ENCODE peak calls at places on chromosome 5, in six cellular contexts. B is SK-N-SH, M is K562, L is HepG2, E is H1, S is GM12878. A is an unnamed sample.

GRCh38 chr5:135894789-135895188 is 852 bp downstream of the IL9 start:
- DNase-seq in B (no peak), M (no peak), L (peak), E (no peak), S (no peak), A (no peak)

GRCh38 chr5:54900906-54901725 is 84.3 kb downstream of the ESM1 start:
- DNase-seq in B (no peak), M (no peak), L (no peak), E (no peak), S (no peak), A (peak)

GRCh38 chr5:94751456-94751855 is 133.0 kb downstream of the SLF1 start:
- DNase-seq in B (no peak), M (no peak), L (no peak), E (no peak), S (no peak), A (no peak)

GRCh38 chr5:83567741-83568530 is 96.4 kb downstream of the VCAN start:
- DNase-seq in B (no peak), M (no peak), L (peak), E (no peak), S (no peak), A (no peak)

GRCh38 chr5:101278011-101278687 is 375.1 kb upstream of the ST8SIA4 start:
- DNase-seq in B (no peak), M (no peak), L (no peak), E (no peak), S (no peak), A (no peak)

GRCh38 chr5:160516696-160517530 is 95.3 kb downstream of the PTTG1 start:
- DNase-seq in B (no peak), M (no peak), L (no peak), E (no peak), S (no peak), A (no peak)

GRCh38 chr5:134555223-134555790 is 29.8 kb downstream of the JADE2 start:
- DNase-seq in B (no peak), M (no peak), L (no peak), E (no peak), S (no peak), A (no peak)

GRCh38 chr5:179759961-179760541 is 27.4 kb downstream of the MAML1 start:
- DNase-seq in B (peak), M (peak), L (no peak), E (no peak), S (peak), A (peak)

GRCh38 chr5:80711938-80712337 is 57.2 kb upstream of the DHFR start:
- DNase-seq in B (peak), M (no peak), L (peak), E (no peak), S (no peak), A (no peak)

GRCh38 chr5:126365446-126366198 is 57.6 kb upstream of the GRAMD2B start:
- DNase-seq in B (no peak), M (no peak), L (peak), E (no peak), S (no peak), A (no peak)

GRCh38 chr5:60374409-60374808 is 325.6 kb downstream of the DEPDC1B start:
- DNase-seq in B (peak), M (no peak), L (no peak), E (no peak), S (no peak), A (no peak)

GRCh38 chr5:113382736-113383135 is 52.1 kb downstream of the TSSK1B start:
- DNase-seq in B (no peak), M (no peak), L (no peak), E (no peak), S (no peak), A (no peak)

GRCh38 chr5:6236858-6237481 is 141.4 kb downstream of the MED10 start:
- DNase-seq in B (no peak), M (no peak), L (no peak), E (no peak), S (peak), A (no peak)

GRCh38 chr5:178602752-178603151 is 12.6 kb upstream of the COL23A1 start:
- DNase-seq in B (no peak), M (no peak), L (no peak), E (no peak), S (no peak), A (no peak)

GRCh38 chr5:135240781-135241360 is 158.2 kb downstream of the MACROH2A1 start:
- DNase-seq in B (no peak), M (no peak), L (no peak), E (no peak), S (no peak), A (no peak)

GRCh38 chr5:179187681-179188575 is 127.8 kb downstream of the ZNF354C start:
- DNase-seq in B (no peak), M (no peak), L (no peak), E (no peak), S (no peak), A (no peak)

GRCh38 chr5:119071573-119071874 is 637 bp downstream of the DMXL1 start:
- DNase-seq in B (no peak), M (peak), L (no peak), E (no peak), S (no peak), A (no peak)

GRCh38 chr5:97991236-97991635 is 782.2 kb upstream of the RGMB start:
- DNase-seq in B (no peak), M (no peak), L (no peak), E (no peak), S (no peak), A (no peak)

GRCh38 chr5:10689391-10690081 is 71.5 kb downstream of the DAP start:
- DNase-seq in B (peak), M (peak), L (no peak), E (no peak), S (no peak), A (no peak)

GRCh38 chr5:107195996-107196395 is 474.7 kb downstream of the EFNA5 start:
- DNase-seq in B (no peak), M (no peak), L (no peak), E (no peak), S (no peak), A (no peak)

GRCh38 chr5:118553662-118554061 is 434.7 kb downstream of the DTWD2 start:
- DNase-seq in B (no peak), M (no peak), L (no peak), E (no peak), S (no peak), A (no peak)

GRCh38 chr5:41406424-41406823 is 104.0 kb downstream of the PLCXD3 start:
- DNase-seq in B (no peak), M (no peak), L (peak), E (no peak), S (no peak), A (no peak)

GRCh38 chr5:40672440-40672839 is 7.3 kb upstream of the PTGER4 start:
- DNase-seq in B (no peak), M (no peak), L (no peak), E (no peak), S (no peak), A (peak)

GRCh38 chr5:167786871-167787568 is 504.4 kb upstream of the WWC1 start:
- DNase-seq in B (no peak), M (no peak), L (no peak), E (no peak), S (no peak), A (no peak)

GRCh38 chr5:2920312-2920711 is 168.8 kb upstream of the IRX2 start:
- DNase-seq in B (no peak), M (no peak), L (no peak), E (no peak), S (no peak), A (no peak)

DNA sequence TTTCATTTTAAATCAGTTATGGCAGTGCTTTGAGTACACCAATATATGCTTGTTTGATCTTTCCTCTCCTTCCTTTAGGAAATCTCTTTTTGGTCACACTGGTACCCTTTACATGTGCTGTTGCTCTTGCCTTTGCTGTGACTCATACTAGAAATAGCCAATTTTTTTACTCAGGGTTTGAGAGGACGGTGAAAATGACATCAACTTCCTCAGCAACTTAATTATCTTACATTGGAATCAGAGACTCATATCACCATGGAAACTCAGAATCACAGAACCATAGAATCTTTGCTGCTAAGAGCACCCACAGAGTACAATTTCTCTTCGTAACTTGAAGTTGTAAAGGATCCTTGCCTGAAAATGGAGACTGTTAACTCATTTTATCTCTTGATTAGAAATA is 13.8 kb upstream of the ZNF300 start:
- DNase-seq in B (peak), M (no peak), L (no peak), E (no peak), S (no peak), A (no peak)
- TF ChIP-seq GABPA in B (no peak), M (no peak), L (no peak), E (no peak), S (no peak), A (no peak)

GRCh38 chr5:137607771-137608170 is 108.6 kb upstream of the SPOCK1 start:
- DNase-seq in B (no peak), M (no peak), L (no peak), E (no peak), S (no peak), A (no peak)
- TF ChIP-seq GABPA in B (no peak), M (no peak), L (no peak), E (no peak), S (no peak), A (no peak)

GRCh38 chr5:139283252-139284166 is 10.0 kb upstream of the MATR3 start:
- DNase-seq in B (no peak), M (no peak), L (no peak), E (no peak), S (no peak), A (no peak)
- TF ChIP-seq GABPA in B (no peak), M (no peak), L (no peak), E (no peak), S (no peak), A (no peak)

DNA sequence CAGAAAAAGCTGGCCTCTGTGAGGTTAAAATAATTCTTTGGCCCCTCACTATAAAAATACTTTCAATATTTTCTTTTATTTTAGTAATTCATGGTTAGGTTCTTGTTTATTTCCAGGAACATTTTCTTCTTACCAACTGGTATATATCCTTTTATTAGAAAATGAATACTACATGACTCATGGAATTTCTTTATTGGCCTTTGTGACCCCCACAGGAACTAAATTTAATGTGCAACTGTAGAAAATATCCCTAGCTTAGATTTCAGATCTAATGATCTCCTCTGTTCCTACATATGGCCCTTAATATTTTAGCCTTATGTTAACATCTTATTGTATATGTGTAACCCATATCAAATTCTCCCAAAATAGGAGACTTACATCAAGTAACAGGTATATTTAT is 429.9 kb downstream of the NR2F1-AS1 start:
- DNase-seq in B (no peak), M (no peak), L (no peak), E (no peak), S (no peak), A (no peak)
- TF ChIP-seq GABPA in B (no peak), M (no peak), L (no peak), E (no peak), S (no peak), A (no peak)

DNA sequence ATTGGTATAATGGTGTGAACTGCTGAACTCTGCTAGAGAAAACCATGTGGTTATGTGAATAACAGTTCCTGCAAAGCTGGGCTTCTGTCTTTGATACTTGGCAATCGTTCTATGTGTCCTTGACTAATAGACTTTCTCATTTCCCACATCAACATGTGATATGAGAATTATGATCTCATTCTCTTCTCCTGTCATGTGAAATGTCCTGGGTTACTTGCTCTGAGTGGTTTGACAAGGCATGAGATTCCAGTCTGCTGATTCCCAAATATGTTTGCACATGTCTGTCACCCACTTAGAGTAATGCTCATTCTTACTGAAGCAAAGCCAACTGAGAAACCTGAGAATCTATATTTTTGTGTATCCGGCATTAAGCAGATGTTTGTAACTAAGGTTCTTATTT is 141.2 kb downstream of the PARP8 start:
- DNase-seq in B (no peak), M (no peak), L (no peak), E (no peak), S (no peak), A (no peak)
- TF ChIP-seq GABPA in B (no peak), M (no peak), L (no peak), E (no peak), S (no peak), A (no peak)

DNA sequence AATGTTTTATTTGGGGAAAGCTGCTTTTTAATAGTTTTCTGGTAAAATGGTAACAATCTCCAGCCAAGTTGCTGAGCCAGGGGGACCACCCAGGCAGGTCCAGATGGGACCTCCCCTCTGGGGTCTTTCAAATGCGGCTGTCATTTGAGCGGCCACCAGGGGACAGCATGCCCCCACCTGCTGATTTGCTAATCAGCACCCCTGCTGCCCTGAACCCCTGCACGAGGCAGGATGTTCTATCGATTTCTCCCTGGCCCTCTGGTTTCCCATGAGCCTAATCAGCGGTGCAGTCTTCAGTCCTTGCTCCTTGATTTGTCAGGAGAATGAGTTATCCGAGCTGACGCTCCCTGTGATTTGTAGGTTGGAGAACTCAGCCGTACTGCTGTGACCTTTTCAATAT is 247.0 kb downstream of the FSTL4 start:
- DNase-seq in B (peak), M (peak), L (no peak), E (peak), S (no peak), A (no peak)
- TF ChIP-seq GABPA in B (no peak), M (no peak), L (no peak), E (no peak), S (no peak), A (no peak)

DNA sequence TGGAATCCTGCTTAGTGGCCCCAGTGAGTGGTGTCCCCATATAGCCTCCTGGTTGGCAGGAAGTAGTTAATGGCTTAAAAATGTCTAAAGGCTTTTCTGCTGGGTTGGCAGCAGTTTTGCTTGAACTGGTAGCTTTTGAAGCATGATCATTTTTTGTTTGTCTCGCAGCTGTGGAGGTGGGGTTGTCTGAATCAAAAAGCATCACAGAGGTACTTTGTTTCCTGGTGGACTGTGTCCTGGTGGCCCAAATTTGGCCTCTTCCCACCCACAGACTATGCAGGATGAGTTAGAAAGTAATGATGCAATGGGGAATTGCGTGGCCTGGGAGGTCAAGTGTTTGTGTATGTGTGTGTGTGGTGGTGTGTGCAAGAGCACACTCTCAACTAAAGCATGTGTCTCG is 322.7 kb downstream of the ARHGEF28 start:
- DNase-seq in B (no peak), M (no peak), L (no peak), E (no peak), S (no peak), A (no peak)
- TF ChIP-seq GABPA in B (no peak), M (no peak), L (no peak), E (no peak), S (no peak), A (no peak)

DNA sequence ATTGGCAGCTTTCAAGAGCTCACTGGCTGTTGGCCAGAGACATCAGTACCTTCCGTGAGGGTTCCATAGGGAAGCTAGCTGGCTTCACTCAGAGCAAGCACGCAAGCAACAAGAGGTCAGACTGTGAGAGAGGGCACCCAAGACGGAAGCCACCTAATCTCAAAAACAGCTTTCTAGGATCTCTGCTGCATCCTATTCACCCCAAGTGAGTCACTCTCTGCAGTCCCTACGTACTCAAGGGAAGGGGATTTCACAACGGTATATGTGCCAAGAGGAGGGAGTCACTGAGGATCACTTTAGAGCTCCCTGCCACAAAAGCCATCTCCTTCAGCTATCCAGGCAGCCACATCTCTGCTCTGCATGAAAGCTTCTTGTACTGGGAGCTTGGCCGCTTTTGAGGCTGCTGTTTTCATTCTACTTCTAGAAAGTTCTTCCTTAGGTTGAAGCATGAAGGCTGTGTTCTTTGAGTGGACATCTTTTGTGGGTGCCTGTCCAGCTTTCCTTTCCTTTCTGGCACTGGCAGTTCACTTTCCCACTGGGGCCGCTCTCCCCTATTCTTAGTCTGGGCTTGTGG is 249.5 kb downstream of the MAN2A1 start:
- DNase-seq in B (no peak), M (no peak), L (no peak), E (no peak), S (no peak), A (no peak)
- TF ChIP-seq GABPA in B (no peak), M (no peak), L (no peak), E (no peak), S (no peak), A (no peak)

DNA sequence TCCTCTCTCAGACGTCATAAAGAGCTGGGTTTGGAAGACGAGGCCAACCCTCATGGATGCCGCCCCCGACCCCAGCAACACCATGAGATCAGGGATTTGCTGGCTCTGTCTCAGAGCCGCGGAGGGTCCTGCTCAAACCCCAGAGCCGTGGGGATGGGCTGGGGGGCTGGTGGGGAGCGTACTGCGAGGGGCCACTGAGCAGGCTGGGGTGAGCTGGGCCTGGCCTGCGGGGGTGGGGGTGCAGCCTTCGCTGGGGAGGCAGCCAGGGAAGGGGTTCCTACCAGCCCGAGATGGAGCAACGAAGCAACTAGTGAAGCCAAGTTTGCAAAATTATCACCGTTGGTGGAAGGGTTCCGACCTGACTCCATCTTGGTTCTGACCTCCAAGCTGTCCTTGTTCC is 5.1 kb upstream of the SLC12A7 start:
- DNase-seq in B (no peak), M (no peak), L (no peak), E (no peak), S (no peak), A (no peak)
- TF ChIP-seq GABPA in B (no peak), M (no peak), L (no peak), E (no peak), S (no peak), A (no peak)

GRCh38 chr5:175822225-175822624 is 49.2 kb upstream of the CPLX2 start:
- DNase-seq in B (no peak), M (no peak), L (no peak), E (no peak), S (no peak), A (no peak)
- TF ChIP-seq GABPA in B (no peak), M (no peak), L (no peak), E (no peak), S (no peak), A (no peak)

A was measured in HL-60.